ENCODE peak calls at places on chromosomes 16 and 17, in seven cellular contexts. Z is stimulated activated CD4-positive, alpha-beta T cell treated with anti-CD3 and anti-CD28 coated beads, Interleukin-4, amount 100 ng/mL, for 1 hour; P is NCI-H1417; H is ureter; T is effector CD4-positive, alpha-beta T cell; X is neuronal stem cell; Q is COR-L47. K is an unnamed sample.

GRCh38 chr16:89899879-89900481 is 18.7 kb upstream of the MC1R start:
- DNase-seq in Z (no peak), P (no peak), H (no peak), T (no peak), X (no peak), Q (no peak), K (no peak)

GRCh38 chr16:84367297-84367680 is 1.0 kb upstream of the ATP2C2 start:
- DNase-seq in Z (no peak), P (no peak), H (no peak), T (no peak), X (no peak), Q (no peak), K (no peak)

GRCh38 chr16:86762035-86762550 is 183.7 kb downstream of the FOXL1 start:
- DNase-seq in Z (no peak), P (no peak), H (no peak), T (no peak), X (no peak), Q (no peak), K (no peak)

GRCh38 chr17:68908045-68908444 is 47.1 kb downstream of the ABCA8 start:
- DNase-seq in Z (no peak), P (no peak), H (no peak), T (no peak), X (no peak), Q (no peak), K (no peak)

GRCh38 chr17:29715680-29716079 is 93.0 kb upstream of the CORO6 start:
- DNase-seq in Z (no peak), P (no peak), H (no peak), T (no peak), X (no peak), Q (no peak), K (no peak)

GRCh38 chr17:76702941-76703637 is 7.7 kb downstream of the MXRA7 start:
- DNase-seq in Z (no peak), P (no peak), H (no peak), T (no peak), X (no peak), Q (no peak), K (no peak)

GRCh38 chr16:86465434-86465833 is 44.9 kb upstream of the FOXF1 start:
- DNase-seq in Z (no peak), P (no peak), H (no peak), T (no peak), X (no peak), Q (no peak), K (no peak)

GRCh38 chr17:38566666-38567031 is 39.1 kb downstream of the SRCIN1 start:
- DNase-seq in Z (no peak), P (no peak), H (no peak), T (no peak), X (no peak), Q (no peak), K (no peak)

GRCh38 chr17:75587718-75588545 is at the start of gene MYO15B:
- DNase-seq in Z (peak; percentile 67), P (peak; percentile 84), H (no peak), T (peak; percentile 44), X (peak; percentile 59), Q (peak; percentile 48), K (peak; percentile 23)

GRCh38 chr17:4247361-4247980 is 16.3 kb downstream of the ANKFY1 start:
- DNase-seq in Z (no peak), P (peak; percentile 33), H (no peak), T (no peak), X (no peak), Q (no peak), K (no peak)

K was measured in NCI-H1105.